ENCODE peak calls at places on chromosome 22, in four cellular contexts. One of them, this sample, is unnamed. For H3K27me3, the result is how much of the 10 kb centered on the place peaks cover.

GRCh38 chr22:28146401-28147304 is 227.6 kb upstream of the PITPNB start:
- DNase-seq in SJSA1: no peak
- DNase-seq in transverse colon: no peak
- DNase-seq in pancreas: no peak
- DNase-seq in this sample: no peak

GRCh38 chr22:32745251-32745995 is 56.1 kb upstream of the TIMP3 start:
- DNase-seq in SJSA1: no peak
- DNase-seq in transverse colon: peak
- DNase-seq in pancreas: no peak
- DNase-seq in this sample: peak

GRCh38 chr22:37095113-37095512 is 14.4 kb downstream of the TMPRSS6 start:
- DNase-seq in pancreas: no peak
- DNase-seq in SJSA1: no peak
- DNase-seq in transverse colon: no peak
- DNase-seq in this sample: no peak

GRCh38 chr22:25282346-25282670 is 62.9 kb downstream of the CRYBB2 start:
- DNase-seq in SJSA1: no peak
- DNase-seq in transverse colon: no peak
- DNase-seq in pancreas: peak
- DNase-seq in this sample: no peak

GRCh38 chr22:20066617-20067383 is 13.2 kb upstream of the DGCR8 start:
- DNase-seq in SJSA1: no peak
- DNase-seq in pancreas: peak
- DNase-seq in transverse colon: no peak
- DNase-seq in this sample: no peak

GRCh38 chr22:22849640-22850610 is 37.7 kb upstream of the IGLL5 start:
- DNase-seq in transverse colon: no peak
- DNase-seq in SJSA1: no peak
- DNase-seq in pancreas: no peak
- DNase-seq in this sample: no peak

GRCh38 chr22:26168934-26169311 is 339 bp upstream of the SEZ6L start:
- DNase-seq in SJSA1: no peak
- DNase-seq in transverse colon: no peak
- DNase-seq in pancreas: no peak
- DNase-seq in this sample: no peak

GRCh38 chr22:30309981-30310672 is 16.6 kb downstream of the TBC1D10A start:
- DNase-seq in pancreas: no peak
- DNase-seq in SJSA1: no peak
- DNase-seq in transverse colon: peak
- DNase-seq in this sample: peak

GRCh38 chr22:19718255-19719054 is 4.2 kb downstream of the SEPTIN5 start:
- DNase-seq in pancreas: peak
- DNase-seq in transverse colon: no peak
- DNase-seq in SJSA1: no peak
- DNase-seq in this sample: no peak

GRCh38 chr22:46096051-46096450 is 54.3 kb upstream of the PPARA start:
- DNase-seq in transverse colon: no peak
- DNase-seq in pancreas: peak
- DNase-seq in SJSA1: no peak
- DNase-seq in this sample: no peak

GRCh38 chr22:37279469-37279868 is 2.8 kb upstream of the CYTH4 start:
- DNase-seq in SJSA1: no peak
- DNase-seq in transverse colon: no peak
- DNase-seq in pancreas: no peak
- DNase-seq in this sample: no peak

GRCh38 chr22:20429254-20430100 is 8.1 kb downstream of the SCARF2 start:
- DNase-seq in transverse colon: peak
- DNase-seq in SJSA1: no peak
- DNase-seq in pancreas: peak
- DNase-seq in this sample: peak

GRCh38 chr22:46108564-46109473 is 41.5 kb upstream of the PPARA start:
- DNase-seq in SJSA1: no peak
- DNase-seq in pancreas: peak
- DNase-seq in transverse colon: peak
- DNase-seq in this sample: peak

GRCh38 chr22:50001388-50002231 is 11.0 kb downstream of the IL17REL start:
- DNase-seq in transverse colon: no peak
- DNase-seq in pancreas: no peak
- DNase-seq in SJSA1: no peak
- DNase-seq in this sample: no peak

GRCh38 chr22:50002791-50003190 is 9.8 kb downstream of the IL17REL start:
- DNase-seq in transverse colon: peak
- DNase-seq in pancreas: no peak
- DNase-seq in SJSA1: no peak
- DNase-seq in this sample: no peak

GRCh38 chr22:50008151-50009040 is 4.2 kb downstream of the IL17REL start:
- DNase-seq in pancreas: no peak
- DNase-seq in SJSA1: no peak
- DNase-seq in transverse colon: peak
- DNase-seq in this sample: no peak

GRCh38 chr22:50007057-50007511 is 5.5 kb downstream of the IL17REL start:
- DNase-seq in pancreas: no peak
- DNase-seq in transverse colon: no peak
- DNase-seq in SJSA1: no peak
- DNase-seq in this sample: no peak

DNA sequence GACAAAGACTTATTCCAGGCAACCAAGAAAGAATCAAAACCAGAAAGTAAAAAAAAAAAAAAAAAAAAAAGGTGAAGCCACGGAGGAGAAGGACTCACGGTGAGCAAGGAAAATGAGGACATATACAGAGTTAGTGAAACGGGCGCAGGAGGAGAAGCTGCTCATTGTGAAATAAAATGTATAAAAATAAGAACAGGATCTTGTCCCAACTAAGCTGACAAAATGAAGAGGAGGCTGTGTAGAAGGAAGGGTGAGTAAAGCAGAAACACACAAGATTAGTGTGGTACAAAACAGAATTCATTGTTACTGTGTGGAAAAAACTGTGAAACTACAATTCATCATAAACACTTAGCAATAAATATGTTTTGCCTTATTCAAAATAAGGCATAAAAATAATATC is 7.6 kb downstream of the IL17REL start:
- DNase-seq in SJSA1: no peak
- DNase-seq in transverse colon: no peak
- DNase-seq in pancreas: no peak
- DNase-seq in this sample: no peak
- H3K27me3 ChIP-seq in SJSA1: under half
- H3K27me3 ChIP-seq in transverse colon: under half
- H3K27me3 ChIP-seq in pancreas: under half
- H3K27me3 ChIP-seq in this sample: under half

GRCh38 chr22:41512421-41513194 is 31.7 kb downstream of the POLR3H start:
- DNase-seq in transverse colon: no peak
- DNase-seq in SJSA1: no peak
- DNase-seq in pancreas: no peak
- DNase-seq in this sample: no peak
- H3K27ac ChIP-seq in transverse colon: peak
- H3K27ac ChIP-seq in SJSA1: no peak
- H3K27ac ChIP-seq in pancreas: peak
- H3K27ac ChIP-seq in this sample: no peak

GRCh38 chr22:35352214-35353111 is 28.4 kb upstream of the HMOX1 start:
- DNase-seq in transverse colon: peak
- DNase-seq in SJSA1: no peak
- DNase-seq in pancreas: no peak
- DNase-seq in this sample: peak
- H3K4me3 ChIP-seq in transverse colon: no peak
- H3K4me3 ChIP-seq in SJSA1: no peak
- H3K4me3 ChIP-seq in pancreas: no peak
- H3K4me3 ChIP-seq in this sample: no peak

DNA sequence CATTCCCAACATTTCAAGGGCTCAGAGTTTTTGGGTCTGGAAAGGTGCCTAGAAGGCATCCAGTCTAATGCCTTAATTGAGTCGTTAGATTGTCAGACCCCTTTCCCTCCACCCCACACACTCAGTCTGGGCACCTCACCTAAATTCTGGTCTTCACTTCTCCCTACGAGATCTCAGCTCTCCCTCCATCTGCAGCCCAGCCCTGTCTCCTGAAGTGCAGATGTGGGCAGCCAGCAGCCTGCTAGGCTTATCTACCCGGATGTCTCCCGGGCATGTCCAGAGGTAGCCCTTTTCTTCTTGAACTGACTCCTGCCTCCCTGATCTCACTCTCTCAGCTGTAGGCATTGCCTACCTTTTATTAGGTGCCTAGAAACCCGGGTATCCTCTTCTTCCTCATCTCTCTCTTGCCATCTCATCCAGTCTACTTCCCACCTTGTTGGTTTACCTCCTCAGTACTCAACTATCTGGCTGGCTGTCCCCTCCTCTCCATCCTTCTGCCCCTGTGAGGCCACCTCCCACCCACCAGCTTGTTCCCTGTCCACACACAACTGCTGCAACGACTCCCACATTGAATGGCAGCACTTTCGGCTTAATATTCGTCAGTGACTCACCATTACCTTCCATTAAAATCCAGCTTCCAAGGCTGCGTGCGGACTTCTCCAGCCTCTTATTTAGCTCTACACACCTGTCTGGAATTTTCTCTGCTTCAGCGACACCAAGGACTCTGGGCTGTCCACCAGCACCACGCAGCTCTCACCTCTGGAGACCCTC is 6.2 kb downstream of the SEPTIN3 start:
- DNase-seq in transverse colon: no peak
- DNase-seq in SJSA1: no peak
- DNase-seq in pancreas: no peak
- DNase-seq in this sample: no peak
- H3K27me3 ChIP-seq in transverse colon: half or more
- H3K27me3 ChIP-seq in SJSA1: half or more
- H3K27me3 ChIP-seq in pancreas: under half
- H3K27me3 ChIP-seq in this sample: under half

GRCh38 chr22:39097098-39098020 is at the start of gene APOBEC3H:
- DNase-seq in pancreas: no peak
- DNase-seq in SJSA1: no peak
- DNase-seq in transverse colon: peak
- DNase-seq in this sample: no peak
- H3K27ac ChIP-seq in pancreas: no peak
- H3K27ac ChIP-seq in SJSA1: no peak
- H3K27ac ChIP-seq in transverse colon: peak
- H3K27ac ChIP-seq in this sample: peak